ENCODE peak calls at places on chromosomes 1 and 21, in eight cellular contexts. Q, V, W, R, Y, E, L and J are unnamed samples.

GRCh38 chr21:37460196-37460595 is 93.6 kb downstream of the DYRK1A start:
- DNase-seq in V (no peak), Y (no peak), L (no peak), R (no peak), W (no peak), Q (no peak), E (no peak), J (no peak)

GRCh38 chr1:244391761-244392160 is 59.9 kb downstream of the ADSS2 start:
- DNase-seq in E (no peak), Y (no peak), V (no peak), L (peak), R (peak), W (no peak), Q (no peak), J (peak)

GRCh38 chr1:65882091-65882490 is 89.4 kb downstream of the PDE4B start:
- DNase-seq in V (no peak), Q (no peak), R (no peak), W (no peak), L (no peak), E (no peak), Y (peak), J (no peak)

GRCh38 chr1:115679141-115679611 is 37.4 kb downstream of the VANGL1 start:
- DNase-seq in Q (no peak), Y (peak), E (no peak), W (no peak), L (peak), R (peak), V (no peak), J (peak)

GRCh38 chr1:65109515-65109914 is 38.5 kb upstream of the AK4 start:
- DNase-seq in R (no peak), V (no peak), L (no peak), Q (no peak), E (no peak), W (no peak), Y (no peak), J (no peak)

GRCh38 chr1:26838474-26839338 is 12.2 kb downstream of the ZDHHC18 start:
- DNase-seq in V (no peak), R (no peak), Q (peak), Y (peak), W (no peak), E (peak), L (no peak), J (no peak)

GRCh38 chr1:205572426-205572825 is 59.4 kb downstream of the ELK4 start:
- DNase-seq in W (no peak), L (no peak), E (no peak), V (no peak), Y (no peak), R (no peak), Q (no peak), J (no peak)

GRCh38 chr1:235563513-235563912 is 59.3 kb upstream of the B3GALNT2 start:
- DNase-seq in W (no peak), V (no peak), L (no peak), E (no peak), Y (no peak), R (no peak), Q (no peak), J (no peak)

GRCh38 chr1:28508435-28508754 is 2.6 kb downstream of the RCC1 start:
- DNase-seq in Y (no peak), V (no peak), R (peak), L (no peak), Q (no peak), W (no peak), E (no peak), J (peak)

GRCh38 chr1:46585312-46585711 is 18.8 kb downstream of the MKNK1 start:
- DNase-seq in V (no peak), W (no peak), R (no peak), Q (no peak), Y (no peak), L (no peak), E (no peak), J (no peak)

GRCh38 chr1:175493999-175494336 is 249.4 kb downstream of the TNR start:
- DNase-seq in R (no peak), Y (no peak), Q (no peak), W (no peak), V (no peak), E (no peak), L (no peak), J (no peak)

GRCh38 chr1:59565611-59566410 is 248.9 kb upstream of the HOOK1 start:
- DNase-seq in W (no peak), V (peak), L (peak), Q (no peak), E (no peak), R (peak), Y (peak), J (no peak)

GRCh38 chr1:210448293-210448892 is 119.7 kb downstream of the HHAT start:
- DNase-seq in V (peak), L (peak), W (peak), E (no peak), Q (no peak), R (peak), Y (peak), J (peak)

GRCh38 chr1:226950316-226950715 is 10.2 kb downstream of the COQ8A start:
- DNase-seq in R (no peak), W (no peak), Q (no peak), E (no peak), L (no peak), Y (no peak), V (peak), J (no peak)

GRCh38 chr1:201536542-201536941 is 2.4 kb upstream of the NAV1 start:
- DNase-seq in R (peak), L (peak), W (peak), E (no peak), Q (no peak), Y (peak), V (no peak), J (peak)

GRCh38 chr1:210385228-210385627 is 56.5 kb downstream of the HHAT start:
- DNase-seq in W (no peak), Q (no peak), R (no peak), Y (no peak), E (no peak), L (no peak), V (no peak), J (no peak)

GRCh38 chr1:243558556-243558955 is 291.5 kb downstream of the AKT3 start:
- DNase-seq in E (no peak), R (no peak), V (no peak), Y (no peak), Q (no peak), W (no peak), L (no peak), J (no peak)

GRCh38 chr1:55632906-55633305 is 417.7 kb upstream of the USP24 start:
- DNase-seq in Q (no peak), Y (peak), E (no peak), V (no peak), R (no peak), L (peak), W (no peak), J (peak)

GRCh38 chr1:48675251-48675650 is 101.4 kb downstream of the BEND5 start:
- DNase-seq in V (no peak), Q (no peak), E (no peak), Y (no peak), R (no peak), L (peak), W (no peak), J (peak)

GRCh38 chr1:24411963-24412362 is 1.6 kb downstream of the STPG1 start:
- DNase-seq in R (peak), L (peak), V (no peak), E (no peak), W (no peak), Y (no peak), Q (no peak), J (peak)

GRCh38 chr1:3483801-3484444 is 29.5 kb downstream of the ARHGEF16 start:
- DNase-seq in Q (peak), L (no peak), Y (peak), R (peak), V (no peak), E (no peak), W (peak), J (peak)

GRCh38 chr21:44534688-44535087 is 5.3 kb downstream of the KRTAP10-1 start:
- DNase-seq in Y (no peak), E (no peak), W (no peak), V (no peak), Q (no peak), R (no peak), L (no peak), J (no peak)

GRCh38 chr1:23553896-23554480 is 5.3 kb downstream of the ID3 start:
- DNase-seq in W (no peak), R (no peak), Q (no peak), Y (no peak), E (no peak), V (no peak), L (no peak), J (no peak)

GRCh38 chr1:207072241-207072640 is 16.4 kb upstream of the C4BPB start:
- DNase-seq in Q (no peak), R (no peak), L (no peak), E (no peak), V (no peak), W (no peak), Y (no peak), J (no peak)

GRCh38 chr1:211589782-211590721 is 11.1 kb upstream of the SLC30A1 start:
- DNase-seq in Y (peak), E (no peak), R (peak), Q (no peak), V (peak), L (peak), W (peak), J (peak)

GRCh38 chr1:2104621-2105427 is 54.6 kb downstream of the PRKCZ start:
- DNase-seq in R (no peak), Q (no peak), E (no peak), L (no peak), V (no peak), W (no peak), Y (no peak), J (peak)

GRCh38 chr1:8040586-8040985 is 14.5 kb upstream of the ERRFI1 start:
- DNase-seq in Y (peak), E (no peak), V (peak), L (peak), R (peak), Q (no peak), W (peak), J (peak)

GRCh38 chr1:71390518-71390917 is 309.7 kb upstream of the ZRANB2 start:
- DNase-seq in Y (no peak), Q (no peak), V (no peak), R (no peak), L (no peak), W (no peak), E (no peak), J (no peak)

GRCh38 chr1:112402682-112403643 is 6.9 kb downstream of the CTTNBP2NL start:
- DNase-seq in E (no peak), Y (no peak), V (no peak), Q (no peak), W (no peak), L (peak), R (peak), J (no peak)

GRCh38 chr1:33365560-33365997 is 44.7 kb upstream of the A3GALT2 start:
- DNase-seq in V (no peak), L (peak), Y (peak), Q (no peak), R (peak), E (no peak), W (no peak), J (peak)

GRCh38 chr1:204503913-204504519 is 9.4 kb upstream of the PIK3C2B start:
- DNase-seq in E (no peak), Q (no peak), V (no peak), L (no peak), Y (no peak), W (no peak), R (no peak), J (peak)